ENCODE peak calls at places on chromosomes 4 and X, in six cellular contexts. B is ovary, V is PC-3, M is IMR-90, A is uterus, F is BE2C. L is an unnamed sample. For H3K9me3 and H3K27me3, the result is how much of the 10 kb centered on the place peaks cover.

GRCh38 chr4:140237616-140238352 is 83.8 kb upstream of the MAML3 start:
- DNase-seq in B (peak), V (no peak), M (peak), A (peak), F (peak), L (peak)

GRCh38 chr4:77817304-77818076 is 1.7 kb downstream of the CNOT6L start:
- DNase-seq in B (no peak), V (no peak), M (no peak), A (no peak), F (no peak), L (no peak)

GRCh38 chrX:10158279-10158939 is 1.6 kb downstream of the CLCN4 start:
- DNase-seq in B (peak), V (no peak), M (no peak), A (peak), F (peak), L (no peak)

GRCh38 chr4:13982008-13982407 is 354.5 kb upstream of the BOD1L1 start:
- DNase-seq in B (no peak), V (no peak), M (no peak), A (no peak), F (no peak), L (no peak)

GRCh38 chr4:91961504-91961903 is 342.3 kb upstream of the GRID2 start:
- DNase-seq in B (no peak), V (no peak), M (peak), A (no peak), F (no peak), L (no peak)

GRCh38 chrX:64894454-64895038 is 81.7 kb downstream of the ZC4H2 start:
- DNase-seq in B (no peak), V (peak), M (peak), A (no peak), F (peak), L (no peak)

GRCh38 chrX:138769918-138770317 is 58.4 kb upstream of the FGF13 start:
- DNase-seq in B (no peak), V (no peak), M (no peak), A (no peak), F (no peak), L (no peak)

GRCh38 chrX:136272325-136272724 is 21.1 kb upstream of the MAP7D3 start:
- DNase-seq in B (no peak), V (no peak), M (no peak), A (no peak), F (no peak), L (no peak)

GRCh38 chr4:169314906-169315305 is 44.1 kb upstream of the SH3RF1 start:
- DNase-seq in B (peak), V (peak), M (peak), A (peak), F (peak), L (no peak)

GRCh38 chr4:4594531-4594930 is 52.7 kb upstream of the STX18 start:
- DNase-seq in B (no peak), V (no peak), M (no peak), A (no peak), F (no peak), L (no peak)

GRCh38 chr4:95867919-95868318 is 28.0 kb downstream of the PDHA2 start:
- DNase-seq in B (no peak), V (peak), M (no peak), A (no peak), F (no peak), L (no peak)

GRCh38 chrX:97284531-97284930 is 400.8 kb downstream of the RPA4 start:
- DNase-seq in B (no peak), V (no peak), M (no peak), A (no peak), F (no peak), L (no peak)

GRCh38 chr4:7960017-7960789 is 20.5 kb upstream of the AFAP1 start:
- DNase-seq in B (no peak), V (no peak), M (no peak), A (peak), F (no peak), L (no peak)

GRCh38 chr4:139167774-139168444 is 9.1 kb downstream of the ELF2 start:
- DNase-seq in B (no peak), V (peak), M (peak), A (no peak), F (no peak), L (no peak)

GRCh38 chr4:162461952-162462351 is 298.2 kb upstream of the FSTL5 start:
- DNase-seq in B (no peak), V (peak), M (no peak), A (no peak), F (no peak), L (no peak)

GRCh38 chr4:123649644-123650356 is 253.2 kb downstream of the SPRY1 start:
- DNase-seq in B (peak), V (peak), M (peak), A (peak), F (no peak), L (no peak)

GRCh38 chrX:125492439-125492838 is 172.8 kb downstream of the TEX13C start:
- DNase-seq in B (no peak), V (no peak), M (no peak), A (no peak), F (no peak), L (no peak)

GRCh38 chr4:9765091-9765490 is 16.3 kb upstream of the DRD5 start:
- DNase-seq in B (no peak), V (peak), M (peak), A (no peak), F (peak), L (no peak)

GRCh38 chr4:17232575-17233253 is 279.2 kb downstream of the QDPR start:
- DNase-seq in B (no peak), V (no peak), M (peak), A (peak), F (peak), L (peak)

GRCh38 chrX:7214251-7214650 is 66.3 kb upstream of the PUDP start:
- DNase-seq in B (no peak), V (peak), M (no peak), A (no peak), F (no peak), L (no peak)

GRCh38 chrX:129472116-129472515 is 51.2 kb downstream of the SMARCA1 start:
- DNase-seq in B (no peak), V (peak), M (peak), A (no peak), F (no peak), L (no peak)

GRCh38 chrX:115067812-115068211 is 50.4 kb upstream of the IL13RA2 start:
- DNase-seq in B (no peak), V (no peak), M (peak), A (no peak), F (no peak), L (no peak)

GRCh38 chr4:110515676-110516075 is 39.7 kb downstream of the ENPEP start:
- DNase-seq in B (no peak), V (no peak), M (no peak), A (no peak), F (no peak), L (no peak)
- H3K4me3 ChIP-seq in B (peak), V (peak), M (no peak), A (no peak), F (peak), L (peak)

DNA sequence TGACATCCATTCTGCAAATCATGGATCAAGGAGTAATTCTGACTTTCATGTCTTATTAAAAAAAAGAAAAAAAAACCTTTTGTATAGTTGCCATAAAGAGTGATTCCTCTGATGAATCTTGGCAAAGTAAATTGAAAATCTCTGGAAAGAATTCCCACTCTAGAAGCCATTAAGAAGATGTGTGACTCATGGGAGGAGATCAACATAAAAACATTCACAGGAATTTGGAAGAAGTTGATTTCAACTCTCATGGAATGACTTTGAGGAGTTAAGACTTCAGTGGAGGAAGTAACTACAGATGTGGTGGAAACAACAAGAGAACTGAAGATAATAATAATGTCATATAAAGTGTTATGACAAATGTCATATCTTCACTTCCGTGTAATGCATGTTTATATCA is 204.1 kb downstream of the PABPC4L start:
- DNase-seq in B (no peak), V (peak), M (peak), A (no peak), F (no peak), L (no peak)
- H3K9me3 ChIP-seq in B (under half), V (under half), M (under half), A (under half), F (under half), L (under half)

GRCh38 chr4:73734405-73735070 is 5.8 kb upstream of the CXCL8 start:
- DNase-seq in B (no peak), V (peak), M (peak), A (no peak), F (no peak), L (no peak)

GRCh38 chr4:73731968-73732610 is 8.3 kb upstream of the CXCL8 start:
- DNase-seq in B (no peak), V (peak), M (no peak), A (no peak), F (no peak), L (no peak)

GRCh38 chr4:73730854-73731253 is 9.5 kb upstream of the CXCL8 start:
- DNase-seq in B (no peak), V (no peak), M (no peak), A (no peak), F (no peak), L (no peak)

GRCh38 chr4:73735231-73735630 is 5.1 kb upstream of the CXCL8 start:
- DNase-seq in B (no peak), V (peak), M (peak), A (no peak), F (no peak), L (no peak)

GRCh38 chr4:73732759-73733431 is 7.5 kb upstream of the CXCL8 start:
- DNase-seq in B (no peak), V (peak), M (no peak), A (no peak), F (no peak), L (no peak)
- H3K27me3 ChIP-seq in B (under half), V (under half), M (under half), A (under half), F (under half), L (under half)

GRCh38 chr4:116925900-116926457 is 159.4 kb downstream of the TRAM1L1 start:
- DNase-seq in B (peak), V (no peak), M (no peak), A (no peak), F (peak), L (no peak)
- H3K4me3 ChIP-seq in B (no peak), V (no peak), M (no peak), A (no peak), F (peak), L (peak)

GRCh38 chrX:140504371-140505324 is at the start of gene SOX3:
- DNase-seq in B (no peak), V (no peak), M (no peak), A (no peak), F (no peak), L (no peak)
- H3K9me3 ChIP-seq in B (under half), V (under half), M (under half), A (under half), F (under half), L (under half)

GRCh38 chrX:53511302-53511701 is 77.1 kb upstream of the HSD17B10 start:
- DNase-seq in B (no peak), V (no peak), M (no peak), A (no peak), F (no peak), L (no peak)
- H3K27me3 ChIP-seq in B (under half), V (under half), M (under half), A (under half), F (under half), L (under half)

DNA sequence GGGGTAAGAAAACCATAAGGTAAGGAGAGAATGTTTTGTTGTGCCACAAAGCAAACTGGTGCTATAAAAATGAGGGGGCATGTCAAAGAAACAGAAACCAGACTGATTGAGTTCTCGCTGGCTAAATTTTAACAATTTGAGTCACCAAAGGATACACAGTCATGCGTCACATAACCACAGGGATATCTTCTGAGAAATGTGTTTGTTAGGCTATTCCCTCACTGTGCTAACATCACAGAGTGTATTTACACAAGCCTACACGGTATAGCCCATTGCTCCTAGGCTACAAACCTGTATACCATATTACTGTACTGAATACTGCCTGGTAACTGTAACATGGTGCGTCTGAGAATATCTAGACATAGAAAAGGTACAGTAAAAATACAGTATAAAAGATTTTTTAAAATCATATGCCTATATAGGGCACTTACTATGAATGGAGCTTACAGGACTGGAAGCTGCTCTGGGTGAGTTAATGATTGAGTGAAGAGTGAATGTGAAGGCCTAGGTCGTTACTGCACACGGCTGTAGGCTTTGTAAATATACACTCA is 50.1 kb downstream of the FBXW7 start:
- DNase-seq in B (no peak), V (peak), M (peak), A (no peak), F (no peak), L (no peak)
- H3K4me3 ChIP-seq in B (no peak), V (peak), M (peak), A (no peak), F (no peak), L (no peak)

GRCh38 chrX:57918750-57919436 is 8.6 kb upstream of the ZXDA start:
- DNase-seq in B (no peak), V (peak), M (peak), A (peak), F (no peak), L (no peak)
- H3K9me3 ChIP-seq in B (under half), V (under half), M (under half), A (under half), F (under half), L (under half)

GRCh38 chr4:122536001-122536400 is 79.5 kb upstream of the IL2 start:
- DNase-seq in B (no peak), V (no peak), M (peak), A (no peak), F (no peak), L (no peak)
- H3K27me3 ChIP-seq in B (under half), V (under half), M (under half), A (under half), F (under half), L (under half)

L was measured in thoracic aorta.